ENCODE peak calls at places on chromosomes 11 and 22, in seven cellular contexts. One of them, this sample, is unnamed. For H3K36me3, the result is how much of the 10 kb centered on the place peaks cover.

GRCh38 chr22:42281284-42281683 is 10.8 kb upstream of the TCF20 start:
- DNase-seq in PC-9: no peak
- DNase-seq in colonic mucosa: no peak
- DNase-seq in left ventricle myocardium inferior: peak
- DNase-seq in tibial artery: no peak
- DNase-seq in mesendoderm: no peak
- DNase-seq in IMR-90: no peak
- DNase-seq in this sample: peak

GRCh38 chr11:23013509-23013908 is 153.2 kb upstream of the CCDC179 start:
- DNase-seq in IMR-90: peak
- DNase-seq in left ventricle myocardium inferior: no peak
- DNase-seq in PC-9: no peak
- DNase-seq in tibial artery: no peak
- DNase-seq in mesendoderm: no peak
- DNase-seq in colonic mucosa: no peak
- DNase-seq in this sample: no peak

GRCh38 chr11:6646631-6647281 is 8.9 kb downstream of the DCHS1 start:
- DNase-seq in PC-9: no peak
- DNase-seq in IMR-90: peak
- DNase-seq in colonic mucosa: peak
- DNase-seq in left ventricle myocardium inferior: peak
- DNase-seq in mesendoderm: no peak
- DNase-seq in tibial artery: no peak
- DNase-seq in this sample: peak

GRCh38 chr22:37259540-37260029 is 15.5 kb upstream of the RAC2 start:
- DNase-seq in tibial artery: no peak
- DNase-seq in colonic mucosa: no peak
- DNase-seq in mesendoderm: peak
- DNase-seq in left ventricle myocardium inferior: no peak
- DNase-seq in PC-9: no peak
- DNase-seq in IMR-90: peak
- DNase-seq in this sample: peak

GRCh38 chr11:86241956-86242525 is 2.5 kb upstream of the EED start:
- DNase-seq in IMR-90: no peak
- DNase-seq in left ventricle myocardium inferior: no peak
- DNase-seq in tibial artery: no peak
- DNase-seq in PC-9: no peak
- DNase-seq in mesendoderm: no peak
- DNase-seq in colonic mucosa: no peak
- DNase-seq in this sample: no peak

GRCh38 chr11:125463590-125464265 is 32.3 kb downstream of the FEZ1 start:
- DNase-seq in IMR-90: peak
- DNase-seq in PC-9: no peak
- DNase-seq in tibial artery: no peak
- DNase-seq in left ventricle myocardium inferior: no peak
- DNase-seq in colonic mucosa: no peak
- DNase-seq in mesendoderm: no peak
- DNase-seq in this sample: no peak

GRCh38 chr11:70942593-70942992 is 309.8 kb downstream of the SHANK2 start:
- DNase-seq in colonic mucosa: no peak
- DNase-seq in IMR-90: no peak
- DNase-seq in left ventricle myocardium inferior: no peak
- DNase-seq in PC-9: no peak
- DNase-seq in mesendoderm: peak
- DNase-seq in tibial artery: no peak
- DNase-seq in this sample: peak

GRCh38 chr22:37206841-37207821 is 5.1 kb downstream of the SSTR3 start:
- DNase-seq in PC-9: no peak
- DNase-seq in left ventricle myocardium inferior: no peak
- DNase-seq in tibial artery: peak
- DNase-seq in IMR-90: no peak
- DNase-seq in mesendoderm: no peak
- DNase-seq in colonic mucosa: no peak
- DNase-seq in this sample: no peak

GRCh38 chr11:65213322-65214211 is 31.8 kb downstream of the CAPN1 start:
- DNase-seq in PC-9: peak
- DNase-seq in tibial artery: no peak
- DNase-seq in colonic mucosa: no peak
- DNase-seq in mesendoderm: peak
- DNase-seq in left ventricle myocardium inferior: no peak
- DNase-seq in IMR-90: peak
- DNase-seq in this sample: peak

GRCh38 chr11:197741-198235 is 4.9 kb downstream of the SCGB1C1 start:
- DNase-seq in tibial artery: no peak
- DNase-seq in IMR-90: no peak
- DNase-seq in colonic mucosa: peak
- DNase-seq in PC-9: no peak
- DNase-seq in mesendoderm: no peak
- DNase-seq in left ventricle myocardium inferior: no peak
- DNase-seq in this sample: no peak

GRCh38 chr11:22193348-22194051 is 615 bp downstream of the ANO5 start:
- DNase-seq in tibial artery: peak
- DNase-seq in left ventricle myocardium inferior: peak
- DNase-seq in PC-9: no peak
- DNase-seq in mesendoderm: peak
- DNase-seq in colonic mucosa: peak
- DNase-seq in IMR-90: no peak
- DNase-seq in this sample: peak

GRCh38 chr11:64667154-64667745 is 55.7 kb downstream of the NRXN2 start:
- DNase-seq in left ventricle myocardium inferior: peak
- DNase-seq in IMR-90: no peak
- DNase-seq in mesendoderm: no peak
- DNase-seq in PC-9: no peak
- DNase-seq in colonic mucosa: no peak
- DNase-seq in tibial artery: no peak
- DNase-seq in this sample: peak

GRCh38 chr11:36354221-36355003 is 58.3 kb downstream of the PRR5L start:
- DNase-seq in tibial artery: no peak
- DNase-seq in colonic mucosa: peak
- DNase-seq in PC-9: peak
- DNase-seq in mesendoderm: peak
- DNase-seq in left ventricle myocardium inferior: no peak
- DNase-seq in IMR-90: peak
- DNase-seq in this sample: no peak
- H3K4me3 ChIP-seq in tibial artery: no peak
- H3K4me3 ChIP-seq in colonic mucosa: no peak
- H3K4me3 ChIP-seq in PC-9: no peak
- H3K4me3 ChIP-seq in mesendoderm: no peak
- H3K4me3 ChIP-seq in left ventricle myocardium inferior: no peak
- H3K4me3 ChIP-seq in IMR-90: no peak
- H3K4me3 ChIP-seq in this sample: no peak

DNA sequence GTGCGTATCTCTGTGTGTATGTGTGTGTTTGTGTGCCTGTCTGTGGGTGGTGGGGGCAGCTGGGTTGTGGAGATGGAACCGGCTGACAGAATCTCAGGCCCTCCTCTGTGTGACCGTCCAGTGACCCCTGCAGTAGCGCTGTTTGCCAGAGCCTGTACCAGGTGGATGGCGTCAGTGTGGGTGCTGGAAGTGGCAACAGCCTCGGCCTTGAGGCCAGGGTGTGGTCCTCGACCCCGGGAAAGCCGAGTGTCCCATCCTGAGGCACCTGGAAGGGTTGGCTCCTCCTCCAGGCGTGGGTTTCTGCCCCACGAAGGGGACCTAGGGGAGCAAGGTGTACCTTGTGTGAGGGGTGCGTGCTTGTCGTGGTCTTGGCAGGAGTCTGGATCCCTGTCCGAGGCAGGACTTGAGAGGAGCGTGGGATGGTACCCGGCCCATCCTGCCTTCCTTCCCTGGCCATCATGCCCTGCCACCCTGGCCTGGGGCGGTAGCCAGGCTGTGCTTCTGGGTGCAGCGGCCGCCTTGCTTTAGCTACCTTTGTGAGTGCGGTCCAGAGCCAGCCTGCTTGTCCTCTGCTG is 16.5 kb downstream of the TPCN2 start:
- DNase-seq in PC-9: no peak
- DNase-seq in left ventricle myocardium inferior: no peak
- DNase-seq in colonic mucosa: no peak
- DNase-seq in IMR-90: no peak
- DNase-seq in tibial artery: no peak
- DNase-seq in mesendoderm: no peak
- DNase-seq in this sample: no peak
- H3K36me3 ChIP-seq in PC-9: under half
- H3K36me3 ChIP-seq in left ventricle myocardium inferior: under half
- H3K36me3 ChIP-seq in colonic mucosa: under half
- H3K36me3 ChIP-seq in IMR-90: under half
- H3K36me3 ChIP-seq in tibial artery: under half
- H3K36me3 ChIP-seq in mesendoderm: under half
- H3K36me3 ChIP-seq in this sample: under half

GRCh38 chr22:48099671-48100070 is 1337.2 kb downstream of the TBC1D22A start:
- DNase-seq in IMR-90: no peak
- DNase-seq in tibial artery: no peak
- DNase-seq in mesendoderm: no peak
- DNase-seq in colonic mucosa: no peak
- DNase-seq in PC-9: no peak
- DNase-seq in left ventricle myocardium inferior: no peak
- DNase-seq in this sample: no peak
- H3K4me3 ChIP-seq in IMR-90: no peak
- H3K4me3 ChIP-seq in tibial artery: no peak
- H3K4me3 ChIP-seq in mesendoderm: no peak
- H3K4me3 ChIP-seq in colonic mucosa: no peak
- H3K4me3 ChIP-seq in PC-9: no peak
- H3K4me3 ChIP-seq in left ventricle myocardium inferior: no peak
- H3K4me3 ChIP-seq in this sample: no peak

DNA sequence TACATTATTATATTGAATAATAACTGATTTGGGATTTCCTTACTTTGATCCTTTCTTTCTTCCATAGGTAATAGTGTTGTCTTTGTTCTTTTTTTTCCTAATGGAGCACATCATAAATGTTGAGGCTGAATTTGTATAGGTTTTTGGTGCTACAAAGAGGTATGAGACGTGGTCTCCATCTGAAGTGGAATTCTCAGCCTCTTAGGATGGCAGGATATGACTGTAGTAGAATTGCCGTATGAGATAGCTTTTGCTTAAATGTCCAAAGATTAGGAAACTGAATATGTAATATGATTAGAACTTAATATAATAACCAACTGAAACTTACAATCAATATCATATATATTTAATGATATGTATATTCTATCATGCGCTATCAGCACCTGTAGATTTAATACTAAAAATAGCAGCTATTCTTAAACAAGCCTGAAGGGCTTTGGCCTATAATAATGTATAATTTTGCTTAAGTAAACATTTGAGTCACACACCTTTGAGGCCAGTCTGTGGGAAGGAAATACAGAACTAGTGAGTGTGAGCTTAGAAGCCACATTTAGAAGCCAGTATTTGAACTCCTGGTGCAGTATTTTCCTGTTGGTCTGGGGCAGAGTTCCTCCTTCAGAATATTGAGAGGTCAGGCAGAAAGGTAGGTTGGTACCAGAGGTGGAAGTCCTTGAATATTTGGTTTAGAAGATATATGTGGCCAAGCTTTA is 62.6 kb downstream of the SWAP70 start:
- DNase-seq in mesendoderm: no peak
- DNase-seq in tibial artery: no peak
- DNase-seq in IMR-90: peak
- DNase-seq in colonic mucosa: no peak
- DNase-seq in left ventricle myocardium inferior: no peak
- DNase-seq in PC-9: peak
- DNase-seq in this sample: no peak
- H3K36me3 ChIP-seq in mesendoderm: under half
- H3K36me3 ChIP-seq in tibial artery: under half
- H3K36me3 ChIP-seq in IMR-90: under half
- H3K36me3 ChIP-seq in colonic mucosa: under half
- H3K36me3 ChIP-seq in left ventricle myocardium inferior: under half
- H3K36me3 ChIP-seq in PC-9: under half
- H3K36me3 ChIP-seq in this sample: under half

GRCh38 chr22:20517841-20518592 is 10.6 kb downstream of the MED15 start:
- DNase-seq in mesendoderm: no peak
- DNase-seq in tibial artery: no peak
- DNase-seq in left ventricle myocardium inferior: no peak
- DNase-seq in IMR-90: no peak
- DNase-seq in PC-9: no peak
- DNase-seq in colonic mucosa: no peak
- DNase-seq in this sample: no peak
- H3K4me3 ChIP-seq in mesendoderm: no peak
- H3K4me3 ChIP-seq in tibial artery: no peak
- H3K4me3 ChIP-seq in left ventricle myocardium inferior: no peak
- H3K4me3 ChIP-seq in IMR-90: no peak
- H3K4me3 ChIP-seq in PC-9: no peak
- H3K4me3 ChIP-seq in colonic mucosa: no peak
- H3K4me3 ChIP-seq in this sample: no peak

GRCh38 chr22:46974077-46974476 is 211.6 kb downstream of the TBC1D22A start:
- DNase-seq in left ventricle myocardium inferior: no peak
- DNase-seq in PC-9: no peak
- DNase-seq in tibial artery: no peak
- DNase-seq in IMR-90: no peak
- DNase-seq in mesendoderm: no peak
- DNase-seq in colonic mucosa: no peak
- DNase-seq in this sample: peak
- H3K36me3 ChIP-seq in left ventricle myocardium inferior: under half
- H3K36me3 ChIP-seq in PC-9: under half
- H3K36me3 ChIP-seq in tibial artery: under half
- H3K36me3 ChIP-seq in IMR-90: under half
- H3K36me3 ChIP-seq in mesendoderm: under half
- H3K36me3 ChIP-seq in colonic mucosa: under half
- H3K36me3 ChIP-seq in this sample: under half

This sample was measured in H7.